ENCODE peak calls at places on chromosomes 2 and 18, in six cellular contexts. One of them, this sample, is unnamed.

GRCh38 chr2:234958311-234958710 is 6.5 kb downstream of the SH3BP4 start:
- DNase-seq in SK-N-SH: no peak
- DNase-seq in GM12892: no peak
- DNase-seq in HCT116: no peak
- DNase-seq in upper lobe of left lung: no peak
- DNase-seq in GM23338: no peak
- DNase-seq in this sample: no peak

GRCh38 chr2:196718796-196719564 is 79.5 kb downstream of the CCDC150 start:
- DNase-seq in SK-N-SH: peak
- DNase-seq in GM12892: no peak
- DNase-seq in HCT116: no peak
- DNase-seq in upper lobe of left lung: peak
- DNase-seq in GM23338: peak
- DNase-seq in this sample: no peak

GRCh38 chr2:190759749-190760213 is 110.9 kb downstream of the NAB1 start:
- DNase-seq in SK-N-SH: no peak
- DNase-seq in GM12892: no peak
- DNase-seq in HCT116: peak
- DNase-seq in upper lobe of left lung: no peak
- DNase-seq in GM23338: no peak
- DNase-seq in this sample: no peak

GRCh38 chr18:61992923-61993322 is 100.1 kb upstream of the RNF152 start:
- DNase-seq in SK-N-SH: no peak
- DNase-seq in GM12892: no peak
- DNase-seq in HCT116: no peak
- DNase-seq in upper lobe of left lung: no peak
- DNase-seq in GM23338: no peak
- DNase-seq in this sample: no peak

GRCh38 chr18:79950440-79951341 is 762 bp downstream of the SLC66A2 start:
- DNase-seq in SK-N-SH: peak
- DNase-seq in GM12892: no peak
- DNase-seq in HCT116: no peak
- DNase-seq in upper lobe of left lung: peak
- DNase-seq in GM23338: peak
- DNase-seq in this sample: peak

GRCh38 chr2:20619624-20620024 is 31.3 kb downstream of the HS1BP3 start:
- DNase-seq in SK-N-SH: no peak
- DNase-seq in GM12892: no peak
- DNase-seq in HCT116: no peak
- DNase-seq in upper lobe of left lung: peak
- DNase-seq in GM23338: no peak
- DNase-seq in this sample: no peak

GRCh38 chr2:25787020-25787419 is 91.3 kb downstream of the ASXL2 start:
- DNase-seq in SK-N-SH: no peak
- DNase-seq in GM12892: no peak
- DNase-seq in HCT116: no peak
- DNase-seq in upper lobe of left lung: no peak
- DNase-seq in GM23338: peak
- DNase-seq in this sample: no peak

GRCh38 chr2:214465386-214466146 is 54.7 kb downstream of the VWC2L start:
- DNase-seq in SK-N-SH: no peak
- DNase-seq in GM12892: no peak
- DNase-seq in HCT116: no peak
- DNase-seq in upper lobe of left lung: no peak
- DNase-seq in GM23338: peak
- DNase-seq in this sample: no peak

GRCh38 chr2:16506366-16506765 is 159.3 kb downstream of the CYRIA start:
- DNase-seq in SK-N-SH: peak
- DNase-seq in GM12892: no peak
- DNase-seq in HCT116: no peak
- DNase-seq in upper lobe of left lung: no peak
- DNase-seq in GM23338: no peak
- DNase-seq in this sample: no peak

GRCh38 chr2:43391877-43392214 is 165.4 kb upstream of the ZFP36L2 start:
- DNase-seq in SK-N-SH: no peak
- DNase-seq in GM12892: no peak
- DNase-seq in HCT116: no peak
- DNase-seq in upper lobe of left lung: no peak
- DNase-seq in GM23338: no peak
- DNase-seq in this sample: no peak

GRCh38 chr2:58131191-58132011 is 84.8 kb downstream of the VRK2 start:
- DNase-seq in SK-N-SH: peak
- DNase-seq in GM12892: no peak
- DNase-seq in HCT116: no peak
- DNase-seq in upper lobe of left lung: no peak
- DNase-seq in GM23338: peak
- DNase-seq in this sample: no peak

DNA sequence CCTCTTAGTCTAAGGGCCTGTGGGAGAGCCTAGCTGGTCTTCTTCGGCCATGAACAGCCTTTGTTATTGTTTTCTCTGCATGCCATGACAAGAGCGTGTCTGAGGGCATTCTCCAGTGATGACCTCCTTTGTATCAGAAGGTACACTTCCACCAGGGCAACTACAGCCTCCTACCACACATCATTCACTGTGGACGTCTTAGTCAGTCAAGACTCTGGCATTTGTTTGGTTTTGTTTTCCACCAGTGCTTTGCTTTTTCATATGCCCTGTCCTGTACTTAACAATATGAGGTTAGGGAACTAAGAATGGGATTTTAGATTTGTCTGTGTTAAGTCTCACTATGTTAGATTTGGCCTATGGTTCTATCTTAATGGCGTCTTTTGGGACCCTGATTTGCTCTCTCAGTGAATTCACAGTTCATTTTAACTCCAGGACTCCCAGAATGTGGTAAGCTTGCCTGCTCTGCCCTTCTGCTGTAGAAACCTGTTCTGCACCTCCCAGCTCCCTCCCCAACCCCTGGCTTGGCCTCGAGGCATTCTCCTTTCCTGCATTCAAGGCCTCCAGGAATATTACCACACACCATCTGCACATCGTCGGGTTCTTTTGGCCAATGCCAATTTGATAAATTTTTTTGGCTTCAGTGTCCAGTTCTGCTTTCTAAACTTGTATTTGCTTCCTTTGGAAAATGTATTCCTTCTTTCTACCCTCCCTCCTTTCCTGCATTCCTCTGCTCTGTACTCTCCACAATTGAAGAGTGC is 42.8 kb upstream of the IL1R1 start:
- DNase-seq in SK-N-SH: no peak
- DNase-seq in GM12892: no peak
- DNase-seq in HCT116: no peak
- DNase-seq in upper lobe of left lung: no peak
- DNase-seq in GM23338: no peak
- DNase-seq in this sample: no peak
- TF ChIP-seq POLR2AphosphoS5 in SK-N-SH: no peak
- TF ChIP-seq POLR2AphosphoS5 in GM12892: no peak
- TF ChIP-seq POLR2AphosphoS5 in HCT116: no peak
- TF ChIP-seq POLR2AphosphoS5 in upper lobe of left lung: no peak
- TF ChIP-seq POLR2AphosphoS5 in GM23338: no peak
- TF ChIP-seq POLR2AphosphoS5 in this sample: no peak

DNA sequence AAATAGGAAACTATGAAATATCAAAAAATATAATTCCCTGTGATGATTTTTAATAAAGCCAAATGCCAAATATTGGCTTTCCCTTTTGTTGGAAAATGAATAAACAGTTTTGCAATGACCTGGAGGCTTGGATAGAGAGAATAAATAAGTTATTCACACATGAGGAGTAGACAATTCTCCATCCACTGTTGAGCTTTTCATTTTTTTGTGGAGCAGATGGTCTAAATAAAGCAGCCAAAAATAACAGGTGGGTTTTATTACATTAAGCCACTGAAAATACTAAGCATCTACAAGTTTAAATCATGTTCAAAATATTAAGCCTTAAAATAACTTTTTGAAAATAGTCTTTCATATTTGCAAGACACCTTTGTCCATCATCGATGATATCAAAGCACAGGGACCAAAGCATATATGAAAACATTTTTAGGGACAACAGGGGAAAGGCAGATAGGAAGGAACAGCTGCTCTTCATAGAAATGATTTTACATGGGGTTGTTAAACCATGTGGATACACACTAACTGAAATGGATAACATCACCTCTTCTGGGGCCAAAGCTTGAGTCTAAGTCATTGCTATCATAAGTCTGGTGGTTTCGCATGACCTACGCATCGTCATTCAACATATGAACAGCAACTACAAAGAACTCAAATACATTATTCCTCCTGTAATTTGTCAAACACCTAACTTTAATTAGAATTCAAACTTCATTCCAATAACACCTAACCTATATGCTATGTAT is 197.5 kb upstream of the CHST9 start:
- DNase-seq in SK-N-SH: no peak
- DNase-seq in GM12892: no peak
- DNase-seq in HCT116: no peak
- DNase-seq in upper lobe of left lung: no peak
- DNase-seq in GM23338: no peak
- DNase-seq in this sample: no peak
- TF ChIP-seq POLR2AphosphoS5 in SK-N-SH: no peak
- TF ChIP-seq POLR2AphosphoS5 in GM12892: no peak
- TF ChIP-seq POLR2AphosphoS5 in HCT116: no peak
- TF ChIP-seq POLR2AphosphoS5 in upper lobe of left lung: no peak
- TF ChIP-seq POLR2AphosphoS5 in GM23338: no peak
- TF ChIP-seq POLR2AphosphoS5 in this sample: no peak

DNA sequence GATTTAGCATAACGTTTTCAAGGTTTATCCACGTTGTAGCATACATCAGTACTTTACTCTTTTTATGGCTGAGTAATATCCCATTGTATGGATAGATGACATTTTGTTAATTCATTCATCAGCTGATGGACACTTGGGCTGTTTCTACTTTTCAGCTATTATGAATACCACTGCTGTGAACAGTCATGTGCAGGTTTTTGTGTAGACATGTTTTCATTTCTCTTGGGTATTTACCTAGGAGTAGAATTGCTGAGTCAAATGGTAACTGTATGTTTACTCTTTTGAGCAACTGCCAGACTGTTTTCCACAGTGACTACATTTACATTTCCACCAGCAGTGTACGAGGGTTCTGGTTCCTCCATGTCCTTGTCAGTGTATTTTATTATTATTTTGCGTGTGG is 33.9 kb downstream of the COX7A2L start:
- DNase-seq in SK-N-SH: no peak
- DNase-seq in GM12892: no peak
- DNase-seq in HCT116: no peak
- DNase-seq in upper lobe of left lung: no peak
- DNase-seq in GM23338: peak
- DNase-seq in this sample: no peak
- TF ChIP-seq POLR2AphosphoS5 in SK-N-SH: no peak
- TF ChIP-seq POLR2AphosphoS5 in GM12892: no peak
- TF ChIP-seq POLR2AphosphoS5 in HCT116: no peak
- TF ChIP-seq POLR2AphosphoS5 in upper lobe of left lung: no peak
- TF ChIP-seq POLR2AphosphoS5 in GM23338: no peak
- TF ChIP-seq POLR2AphosphoS5 in this sample: no peak

GRCh38 chr2:207148025-207148424 is 17.7 kb downstream of the KLF7 start:
- DNase-seq in SK-N-SH: no peak
- DNase-seq in GM12892: no peak
- DNase-seq in HCT116: no peak
- DNase-seq in upper lobe of left lung: no peak
- DNase-seq in GM23338: no peak
- DNase-seq in this sample: no peak
- TF ChIP-seq POLR2AphosphoS5 in SK-N-SH: no peak
- TF ChIP-seq POLR2AphosphoS5 in GM12892: no peak
- TF ChIP-seq POLR2AphosphoS5 in HCT116: no peak
- TF ChIP-seq POLR2AphosphoS5 in upper lobe of left lung: no peak
- TF ChIP-seq POLR2AphosphoS5 in GM23338: no peak
- TF ChIP-seq POLR2AphosphoS5 in this sample: no peak

DNA sequence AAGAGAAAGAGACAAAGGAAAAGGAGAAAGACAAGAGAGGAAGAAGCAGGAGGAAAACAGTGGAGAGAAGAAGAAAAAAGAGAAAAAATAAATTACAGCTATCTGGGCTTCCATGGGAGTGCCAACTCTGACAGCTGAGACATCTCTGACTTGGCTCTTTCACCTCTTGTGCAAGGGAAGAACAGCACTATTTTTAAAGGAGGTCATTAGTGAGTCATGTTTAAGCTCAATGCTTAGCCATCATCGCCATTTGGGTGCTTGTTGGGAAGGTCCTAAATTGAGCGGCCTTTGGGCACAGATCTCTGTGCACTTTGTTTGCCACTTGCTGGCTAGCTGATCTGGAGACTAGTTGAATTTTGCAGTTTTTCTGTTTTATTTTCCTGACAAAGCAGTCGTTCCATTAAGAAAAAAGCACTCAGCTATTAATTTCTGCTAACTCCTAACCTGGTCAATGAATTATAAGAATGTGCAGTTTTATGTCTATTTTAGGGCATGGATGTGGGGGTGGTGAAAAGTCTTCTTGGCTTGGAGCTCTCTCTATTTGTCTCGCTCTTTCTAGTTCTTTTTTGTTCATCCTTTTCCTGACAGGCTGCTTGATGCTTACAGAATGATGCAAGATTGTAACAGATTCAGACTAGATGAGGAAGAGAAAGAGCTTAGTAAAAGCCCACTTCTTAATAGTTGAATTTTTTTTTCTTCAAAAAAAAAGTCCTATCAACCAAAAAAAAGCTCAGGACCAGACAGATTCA is 231.5 kb downstream of the SLC8A1 start:
- DNase-seq in SK-N-SH: no peak
- DNase-seq in GM12892: no peak
- DNase-seq in HCT116: no peak
- DNase-seq in upper lobe of left lung: no peak
- DNase-seq in GM23338: no peak
- DNase-seq in this sample: no peak
- TF ChIP-seq POLR2AphosphoS5 in SK-N-SH: no peak
- TF ChIP-seq POLR2AphosphoS5 in GM12892: no peak
- TF ChIP-seq POLR2AphosphoS5 in HCT116: no peak
- TF ChIP-seq POLR2AphosphoS5 in upper lobe of left lung: peak
- TF ChIP-seq POLR2AphosphoS5 in GM23338: no peak
- TF ChIP-seq POLR2AphosphoS5 in this sample: no peak

This sample was measured in GM12891.